ENCODE peak calls at places on chromosome 1, in four cellular contexts. One of them, this sample, is unnamed.

GRCh38 chr1:155968670-155969069 is 9.7 kb downstream of the ARHGEF2 start:
- DNase-seq in neuronal stem cell: no peak
- DNase-seq in IMR-90: peak; percentile 72
- DNase-seq in trophoblast cell: no peak
- DNase-seq in this sample: no peak

GRCh38 chr1:207988326-207989005 is 77.5 kb upstream of the CD34 start:
- DNase-seq in neuronal stem cell: no peak
- DNase-seq in IMR-90: no peak
- DNase-seq in trophoblast cell: no peak
- DNase-seq in this sample: no peak

GRCh38 chr1:59750612-59751395 is 63.9 kb upstream of the HOOK1 start:
- DNase-seq in neuronal stem cell: no peak
- DNase-seq in IMR-90: peak; percentile 94
- DNase-seq in trophoblast cell: peak; percentile 77
- DNase-seq in this sample: no peak

GRCh38 chr1:30693366-30693765 is 30.0 kb downstream of the MATN1 start:
- DNase-seq in neuronal stem cell: no peak
- DNase-seq in IMR-90: no peak
- DNase-seq in trophoblast cell: no peak
- DNase-seq in this sample: no peak

GRCh38 chr1:171251741-171252300 is 3.5 kb downstream of the FMO1 start:
- DNase-seq in neuronal stem cell: peak; percentile 33
- DNase-seq in IMR-90: peak; percentile 33
- DNase-seq in trophoblast cell: peak; percentile 17
- DNase-seq in this sample: peak; percentile 23

GRCh38 chr1:52403566-52404115 is 582 bp downstream of the ORC1 start:
- DNase-seq in neuronal stem cell: peak; percentile 26
- DNase-seq in IMR-90: peak; percentile 84
- DNase-seq in trophoblast cell: peak; percentile 82
- DNase-seq in this sample: peak; percentile 87

GRCh38 chr1:12012560-12013316 is 6.6 kb upstream of the MIIP start:
- DNase-seq in neuronal stem cell: no peak
- DNase-seq in IMR-90: no peak
- DNase-seq in trophoblast cell: no peak
- DNase-seq in this sample: no peak

GRCh38 chr1:207261971-207262370 is 59.5 kb upstream of the CD55 start:
- DNase-seq in neuronal stem cell: no peak
- DNase-seq in IMR-90: no peak
- DNase-seq in trophoblast cell: peak; percentile 16
- DNase-seq in this sample: no peak

GRCh38 chr1:173489149-173489600 is 12.0 kb downstream of the PRDX6 start:
- DNase-seq in neuronal stem cell: no peak
- DNase-seq in IMR-90: peak; percentile 20
- DNase-seq in trophoblast cell: peak; percentile 98
- DNase-seq in this sample: peak; percentile 85

GRCh38 chr1:36778773-36779172 is 255.5 kb downstream of the GRIK3 start:
- DNase-seq in neuronal stem cell: no peak
- DNase-seq in IMR-90: no peak
- DNase-seq in trophoblast cell: no peak
- DNase-seq in this sample: no peak

GRCh38 chr1:151159373-151159772 is 2.9 kb downstream of the TNFAIP8L2 start:
- DNase-seq in neuronal stem cell: no peak
- DNase-seq in IMR-90: no peak
- DNase-seq in trophoblast cell: no peak
- DNase-seq in this sample: no peak

GRCh38 chr1:204566583-204566955 is 50.4 kb downstream of the MDM4 start:
- DNase-seq in neuronal stem cell: no peak
- DNase-seq in IMR-90: no peak
- DNase-seq in trophoblast cell: no peak
- DNase-seq in this sample: no peak

GRCh38 chr1:117110774-117111173 is 10.8 kb downstream of the TRIM45 start:
- DNase-seq in neuronal stem cell: no peak
- DNase-seq in IMR-90: peak; percentile 47
- DNase-seq in trophoblast cell: no peak
- DNase-seq in this sample: no peak

GRCh38 chr1:53590581-53591515 is 131.6 kb downstream of the DMRTB1 start:
- DNase-seq in neuronal stem cell: no peak
- DNase-seq in IMR-90: no peak
- DNase-seq in trophoblast cell: no peak
- DNase-seq in this sample: no peak

GRCh38 chr1:228471762-228472398 is 15.3 kb upstream of the RNF187 start:
- DNase-seq in neuronal stem cell: no peak
- DNase-seq in IMR-90: peak; percentile 44
- DNase-seq in trophoblast cell: peak; percentile 65
- DNase-seq in this sample: peak; percentile 84

GRCh38 chr1:198529414-198529813 is 11.1 kb downstream of the ATP6V1G3 start:
- DNase-seq in neuronal stem cell: no peak
- DNase-seq in IMR-90: peak; percentile 81
- DNase-seq in trophoblast cell: no peak
- DNase-seq in this sample: no peak

GRCh38 chr1:42434340-42434739 is 21.5 kb downstream of the ZMYND12 start:
- DNase-seq in neuronal stem cell: no peak
- DNase-seq in IMR-90: no peak
- DNase-seq in trophoblast cell: no peak
- DNase-seq in this sample: no peak

GRCh38 chr1:90106271-90106670 is 111.4 kb downstream of the ZNF326 start:
- DNase-seq in neuronal stem cell: no peak
- DNase-seq in IMR-90: no peak
- DNase-seq in trophoblast cell: no peak
- DNase-seq in this sample: no peak

GRCh38 chr1:67647814-67648358 is 37.1 kb upstream of the GADD45A start:
- DNase-seq in neuronal stem cell: no peak
- DNase-seq in IMR-90: no peak
- DNase-seq in trophoblast cell: no peak
- DNase-seq in this sample: no peak

GRCh38 chr1:54973205-54973921 is 7.1 kb upstream of the TMEM61 start:
- DNase-seq in neuronal stem cell: peak; percentile 57
- DNase-seq in IMR-90: peak; percentile 21
- DNase-seq in trophoblast cell: peak; percentile 56
- DNase-seq in this sample: peak; percentile 75

GRCh38 chr1:85577421-85578320 is 2.9 kb upstream of the CCN1 start:
- DNase-seq in neuronal stem cell: no peak
- DNase-seq in IMR-90: no peak
- DNase-seq in trophoblast cell: peak; percentile 64
- DNase-seq in this sample: peak; percentile 65

GRCh38 chr1:40076895-40077312 is 20.1 kb downstream of the PPT1 start:
- DNase-seq in neuronal stem cell: no peak
- DNase-seq in IMR-90: peak; percentile 90
- DNase-seq in trophoblast cell: peak; percentile 68
- DNase-seq in this sample: no peak

GRCh38 chr1:116772648-116773045 is 18.4 kb downstream of the CD2 start:
- DNase-seq in neuronal stem cell: no peak
- DNase-seq in IMR-90: no peak
- DNase-seq in trophoblast cell: no peak
- DNase-seq in this sample: no peak

GRCh38 chr1:180920702-180921101 is 8.0 kb downstream of the KIAA1614 start:
- DNase-seq in neuronal stem cell: no peak
- DNase-seq in IMR-90: no peak
- DNase-seq in trophoblast cell: peak; percentile 5
- DNase-seq in this sample: no peak

GRCh38 chr1:46813858-46814396 is 15.1 kb downstream of the CYP4B1 start:
- DNase-seq in neuronal stem cell: no peak
- DNase-seq in IMR-90: no peak
- DNase-seq in trophoblast cell: no peak
- DNase-seq in this sample: no peak

GRCh38 chr1:167262820-167263219 is 42.1 kb downstream of the POU2F1 start:
- DNase-seq in neuronal stem cell: no peak
- DNase-seq in IMR-90: no peak
- DNase-seq in trophoblast cell: no peak
- DNase-seq in this sample: no peak

GRCh38 chr1:28329395-28330153 is 734 bp downstream of the MED18 start:
- DNase-seq in neuronal stem cell: no peak
- DNase-seq in IMR-90: peak; percentile 21
- DNase-seq in trophoblast cell: peak; percentile 66
- DNase-seq in this sample: peak; percentile 74

GRCh38 chr1:228903573-228904122 is 168.4 kb downstream of the RHOU start:
- DNase-seq in neuronal stem cell: no peak
- DNase-seq in IMR-90: no peak
- DNase-seq in trophoblast cell: no peak
- DNase-seq in this sample: no peak

DNA sequence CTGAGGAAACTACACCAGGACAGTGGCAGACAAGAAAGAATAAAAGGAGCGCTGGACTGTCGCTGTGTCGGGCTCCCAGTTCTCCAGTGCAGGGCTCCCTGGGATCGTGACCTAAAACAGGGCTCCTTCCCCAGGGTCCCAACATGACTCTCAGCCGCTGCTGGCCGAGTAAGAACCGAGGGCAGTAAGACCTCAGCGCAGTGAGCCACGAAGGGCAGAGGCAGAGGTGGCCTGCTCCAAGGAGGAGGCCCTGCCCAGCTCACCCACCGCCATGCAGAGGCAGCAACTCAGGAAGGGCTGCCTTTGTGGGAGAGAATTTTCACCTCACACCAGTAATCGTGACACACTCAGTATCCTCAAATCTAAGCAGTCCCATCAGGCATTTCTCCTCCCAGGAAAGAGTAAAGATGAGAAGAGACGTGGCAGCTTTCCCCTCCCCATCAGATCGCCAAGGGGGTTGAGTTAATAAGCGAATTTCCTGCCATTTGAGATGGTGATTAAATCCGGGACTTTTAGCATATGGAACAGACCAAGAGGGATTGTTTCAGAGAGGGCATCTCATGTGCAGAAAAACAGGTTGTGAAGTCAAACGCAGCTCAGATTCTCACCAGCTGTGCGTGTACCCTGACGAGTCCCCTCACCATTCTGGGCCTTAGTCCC is 19.8 kb upstream of the ARTN start:
- DNase-seq in neuronal stem cell: no peak
- DNase-seq in IMR-90: no peak
- DNase-seq in trophoblast cell: no peak
- DNase-seq in this sample: no peak
- H3K18ac ChIP-seq in neuronal stem cell: peak overlapping the region; percentile 63
- H3K18ac ChIP-seq in IMR-90: no peak overlapping the region
- H3K18ac ChIP-seq in trophoblast cell: no peak overlapping the region
- H3K18ac ChIP-seq in this sample: peak overlapping the region; percentile 7

GRCh38 chr1:26290061-26290415 is 10.2 kb downstream of the SH3BGRL3 start:
- DNase-seq in neuronal stem cell: no peak
- DNase-seq in IMR-90: no peak
- DNase-seq in trophoblast cell: no peak
- DNase-seq in this sample: no peak

GRCh38 chr1:26291939-26292338 is 12.1 kb downstream of the SH3BGRL3 start:
- DNase-seq in neuronal stem cell: no peak
- DNase-seq in IMR-90: no peak
- DNase-seq in trophoblast cell: no peak
- DNase-seq in this sample: no peak

GRCh38 chr1:26289158-26290059 is 9.5 kb downstream of the SH3BGRL3 start:
- DNase-seq in neuronal stem cell: no peak
- DNase-seq in IMR-90: no peak
- DNase-seq in trophoblast cell: no peak
- DNase-seq in this sample: no peak

GRCh38 chr1:26290416-26291261 is 10.8 kb downstream of the SH3BGRL3 start:
- DNase-seq in neuronal stem cell: no peak
- DNase-seq in IMR-90: no peak
- DNase-seq in trophoblast cell: no peak
- DNase-seq in this sample: no peak

DNA sequence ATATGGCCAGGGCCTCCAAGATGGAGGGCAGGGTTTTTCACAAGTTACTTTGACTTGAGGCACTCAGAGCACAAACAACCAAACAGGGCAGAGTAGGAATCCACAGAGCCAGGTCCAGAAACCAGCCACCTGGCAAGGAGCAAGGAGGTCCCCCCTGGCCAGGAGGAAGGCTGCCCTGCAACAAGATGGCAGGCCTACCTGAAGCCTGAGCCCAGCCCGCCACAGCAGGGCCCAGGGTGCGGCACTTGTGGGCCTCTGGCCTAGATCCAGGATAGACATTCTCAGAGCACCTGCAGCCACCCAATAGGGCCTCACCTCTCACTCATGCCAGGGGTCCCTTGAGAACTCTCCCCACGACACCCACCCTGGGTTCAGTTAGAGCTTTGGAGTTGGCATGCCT is 11.5 kb downstream of the SH3BGRL3 start:
- DNase-seq in neuronal stem cell: no peak
- DNase-seq in IMR-90: no peak
- DNase-seq in trophoblast cell: no peak
- DNase-seq in this sample: no peak
- H3K18ac ChIP-seq in neuronal stem cell: peak overlapping the region; percentile 71
- H3K18ac ChIP-seq in IMR-90: no peak overlapping the region
- H3K18ac ChIP-seq in trophoblast cell: no peak overlapping the region
- H3K18ac ChIP-seq in this sample: no peak overlapping the region

GRCh38 chr1:16012590-16013219 is 5.1 kb downstream of the HSPB7 start:
- DNase-seq in neuronal stem cell: no peak
- DNase-seq in IMR-90: peak; percentile 38
- DNase-seq in trophoblast cell: peak; percentile 27
- DNase-seq in this sample: peak; percentile 92
- H3K18ac ChIP-seq in neuronal stem cell: peak overlapping the region; percentile 44
- H3K18ac ChIP-seq in IMR-90: no peak overlapping the region
- H3K18ac ChIP-seq in trophoblast cell: peak overlapping the region; percentile 26
- H3K18ac ChIP-seq in this sample: peak overlapping the region; percentile 78

DNA sequence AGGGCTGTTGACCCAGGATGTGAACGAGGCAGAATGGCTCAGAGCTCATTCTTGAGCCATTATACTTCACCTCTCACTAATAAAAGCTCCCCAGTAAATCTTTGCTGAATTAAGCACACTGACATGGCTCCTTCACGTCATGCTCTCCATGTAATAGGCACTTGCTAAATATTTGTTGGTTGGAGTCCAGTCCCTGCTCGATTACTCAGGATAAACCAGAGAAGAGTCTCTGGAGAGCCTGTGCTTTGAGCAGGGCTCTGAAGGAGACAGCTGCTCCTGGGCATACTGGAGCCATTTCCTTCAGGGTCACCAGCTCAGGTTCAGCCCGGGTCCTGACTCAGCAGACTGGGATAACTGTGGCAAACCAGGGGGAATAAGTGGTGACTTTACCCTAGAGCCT is 46.9 kb downstream of the HLX start:
- DNase-seq in neuronal stem cell: no peak
- DNase-seq in IMR-90: peak; percentile 7
- DNase-seq in trophoblast cell: no peak
- DNase-seq in this sample: no peak
- H3K18ac ChIP-seq in neuronal stem cell: no peak overlapping the region
- H3K18ac ChIP-seq in IMR-90: no peak overlapping the region
- H3K18ac ChIP-seq in trophoblast cell: no peak overlapping the region
- H3K18ac ChIP-seq in this sample: no peak overlapping the region

DNA sequence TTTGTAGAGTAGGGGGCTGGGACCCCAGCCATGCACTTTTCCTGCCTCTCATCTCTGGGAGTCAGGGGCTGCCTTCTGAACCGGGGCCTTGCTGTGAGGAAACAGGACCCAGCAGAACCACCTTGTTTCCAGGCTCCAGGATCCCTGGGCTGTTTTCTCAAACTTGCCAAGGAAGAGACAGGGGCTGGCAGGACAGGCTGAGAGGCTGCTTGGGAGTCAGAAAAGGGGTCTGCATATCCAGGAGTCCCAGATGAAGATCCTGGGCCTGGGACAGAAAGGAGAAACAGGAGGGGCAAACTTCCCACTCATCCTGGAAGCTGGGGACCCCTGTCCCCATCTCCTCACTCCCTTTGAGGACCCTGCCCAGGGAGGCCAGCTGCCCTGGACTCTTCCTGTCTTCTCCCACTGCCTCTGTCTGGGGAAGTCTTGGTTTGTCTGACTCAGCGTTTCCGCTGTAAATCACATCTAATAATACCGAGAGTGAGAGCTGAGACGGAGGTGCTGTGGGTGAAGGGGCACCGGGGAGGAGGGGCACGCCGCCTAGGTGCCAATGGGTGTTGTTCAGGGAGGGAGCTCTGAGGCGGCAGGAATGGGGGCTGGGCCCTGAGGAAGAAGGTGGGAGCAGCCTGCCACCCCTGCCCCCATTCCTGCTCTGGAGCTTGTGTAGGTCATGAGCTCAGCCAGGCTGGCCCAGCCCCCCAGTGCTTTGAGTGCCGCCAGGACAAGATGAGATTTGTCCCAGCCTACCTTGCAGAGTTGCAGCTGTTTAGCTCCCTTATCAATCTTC is 16.7 kb downstream of the POU3F1 start:
- DNase-seq in neuronal stem cell: no peak
- DNase-seq in IMR-90: peak; percentile 62
- DNase-seq in trophoblast cell: no peak
- DNase-seq in this sample: peak; percentile 88
- H3K18ac ChIP-seq in neuronal stem cell: peak overlapping the region; percentile 94
- H3K18ac ChIP-seq in IMR-90: no peak overlapping the region
- H3K18ac ChIP-seq in trophoblast cell: peak overlapping the region; percentile 41
- H3K18ac ChIP-seq in this sample: peak overlapping the region; percentile 54